ENCODE peak calls at places on chromosomes 1 and 21, in ten cellular contexts. One of them, this sample, is unnamed.

GRCh38 chr1:73778511-73778910 is 419.5 kb downstream of the LRRIQ3 start:
- DNase-seq in A673: no peak
- DNase-seq in tibial artery: no peak
- DNase-seq in lower leg skin: no peak
- DNase-seq in IMR-90: no peak
- DNase-seq in brain microvascular endothelial cell: no peak
- DNase-seq in choroid plexus epithelial cell: no peak
- DNase-seq in HL-60: no peak
- DNase-seq in fibroblast of the aortic adventitia: no peak
- DNase-seq in sigmoid colon: no peak
- DNase-seq in this sample: no peak

GRCh38 chr1:108896160-108897150 is 19.7 kb downstream of the GPSM2 start:
- DNase-seq in sigmoid colon: peak
- DNase-seq in IMR-90: peak
- DNase-seq in choroid plexus epithelial cell: peak
- DNase-seq in HL-60: peak
- DNase-seq in lower leg skin: no peak
- DNase-seq in tibial artery: peak
- DNase-seq in fibroblast of the aortic adventitia: peak
- DNase-seq in A673: no peak
- DNase-seq in brain microvascular endothelial cell: no peak
- DNase-seq in this sample: no peak

GRCh38 chr1:179807691-179808485 is 64.8 kb downstream of the FAM163A start:
- DNase-seq in sigmoid colon: no peak
- DNase-seq in lower leg skin: no peak
- DNase-seq in brain microvascular endothelial cell: peak
- DNase-seq in HL-60: no peak
- DNase-seq in IMR-90: peak
- DNase-seq in fibroblast of the aortic adventitia: peak
- DNase-seq in tibial artery: no peak
- DNase-seq in choroid plexus epithelial cell: peak
- DNase-seq in A673: no peak
- DNase-seq in this sample: no peak

GRCh38 chr1:52842643-52843310 is at the start of gene ZYG11A:
- DNase-seq in A673: peak
- DNase-seq in HL-60: peak
- DNase-seq in brain microvascular endothelial cell: peak
- DNase-seq in tibial artery: no peak
- DNase-seq in IMR-90: peak
- DNase-seq in choroid plexus epithelial cell: peak
- DNase-seq in lower leg skin: no peak
- DNase-seq in sigmoid colon: no peak
- DNase-seq in fibroblast of the aortic adventitia: peak
- DNase-seq in this sample: peak

GRCh38 chr1:177351361-177352108 is 180.8 kb downstream of the BRINP2 start:
- DNase-seq in A673: no peak
- DNase-seq in sigmoid colon: no peak
- DNase-seq in HL-60: peak
- DNase-seq in fibroblast of the aortic adventitia: no peak
- DNase-seq in lower leg skin: no peak
- DNase-seq in choroid plexus epithelial cell: peak
- DNase-seq in brain microvascular endothelial cell: no peak
- DNase-seq in tibial artery: peak
- DNase-seq in IMR-90: no peak
- DNase-seq in this sample: no peak

GRCh38 chr21:38911523-38912354 is 106.0 kb downstream of the ETS2 start:
- DNase-seq in HL-60: no peak
- DNase-seq in brain microvascular endothelial cell: no peak
- DNase-seq in A673: no peak
- DNase-seq in lower leg skin: peak
- DNase-seq in sigmoid colon: no peak
- DNase-seq in choroid plexus epithelial cell: no peak
- DNase-seq in tibial artery: no peak
- DNase-seq in fibroblast of the aortic adventitia: no peak
- DNase-seq in IMR-90: no peak
- DNase-seq in this sample: no peak

GRCh38 chr1:89350298-89350697 is 13.6 kb upstream of the GBP6 start:
- DNase-seq in brain microvascular endothelial cell: no peak
- DNase-seq in sigmoid colon: no peak
- DNase-seq in lower leg skin: no peak
- DNase-seq in A673: no peak
- DNase-seq in HL-60: no peak
- DNase-seq in IMR-90: no peak
- DNase-seq in choroid plexus epithelial cell: no peak
- DNase-seq in tibial artery: no peak
- DNase-seq in fibroblast of the aortic adventitia: no peak
- DNase-seq in this sample: no peak

GRCh38 chr1:228214921-228215662 is 7.2 kb downstream of the OBSCN start:
- DNase-seq in HL-60: no peak
- DNase-seq in fibroblast of the aortic adventitia: no peak
- DNase-seq in A673: no peak
- DNase-seq in sigmoid colon: no peak
- DNase-seq in choroid plexus epithelial cell: no peak
- DNase-seq in lower leg skin: peak
- DNase-seq in IMR-90: no peak
- DNase-seq in brain microvascular endothelial cell: no peak
- DNase-seq in tibial artery: no peak
- DNase-seq in this sample: no peak

GRCh38 chr1:72284398-72285073 is 2.2 kb upstream of the NEGR1 start:
- DNase-seq in tibial artery: peak
- DNase-seq in sigmoid colon: peak
- DNase-seq in fibroblast of the aortic adventitia: peak
- DNase-seq in A673: peak
- DNase-seq in choroid plexus epithelial cell: peak
- DNase-seq in brain microvascular endothelial cell: peak
- DNase-seq in lower leg skin: no peak
- DNase-seq in IMR-90: peak
- DNase-seq in HL-60: peak
- DNase-seq in this sample: peak

GRCh38 chr21:29893687-29894086 is 46.1 kb downstream of the GRIK1 start:
- DNase-seq in fibroblast of the aortic adventitia: no peak
- DNase-seq in lower leg skin: no peak
- DNase-seq in tibial artery: no peak
- DNase-seq in IMR-90: no peak
- DNase-seq in HL-60: no peak
- DNase-seq in brain microvascular endothelial cell: no peak
- DNase-seq in sigmoid colon: no peak
- DNase-seq in A673: no peak
- DNase-seq in choroid plexus epithelial cell: no peak
- DNase-seq in this sample: no peak

GRCh38 chr1:86687595-86687994 is 16.8 kb upstream of the SH3GLB1 start:
- DNase-seq in choroid plexus epithelial cell: peak
- DNase-seq in IMR-90: no peak
- DNase-seq in lower leg skin: no peak
- DNase-seq in fibroblast of the aortic adventitia: peak
- DNase-seq in tibial artery: no peak
- DNase-seq in HL-60: no peak
- DNase-seq in sigmoid colon: no peak
- DNase-seq in brain microvascular endothelial cell: no peak
- DNase-seq in A673: peak
- DNase-seq in this sample: no peak

GRCh38 chr1:35573198-35573775 is at the start of gene TFAP2E:
- DNase-seq in IMR-90: no peak
- DNase-seq in HL-60: no peak
- DNase-seq in choroid plexus epithelial cell: no peak
- DNase-seq in tibial artery: no peak
- DNase-seq in A673: peak
- DNase-seq in lower leg skin: peak
- DNase-seq in brain microvascular endothelial cell: no peak
- DNase-seq in sigmoid colon: no peak
- DNase-seq in fibroblast of the aortic adventitia: no peak
- DNase-seq in this sample: peak

GRCh38 chr1:222443566-222443965 is 104.3 kb downstream of the HHIPL2 start:
- DNase-seq in tibial artery: no peak
- DNase-seq in choroid plexus epithelial cell: no peak
- DNase-seq in fibroblast of the aortic adventitia: no peak
- DNase-seq in brain microvascular endothelial cell: no peak
- DNase-seq in IMR-90: no peak
- DNase-seq in A673: no peak
- DNase-seq in lower leg skin: no peak
- DNase-seq in sigmoid colon: no peak
- DNase-seq in HL-60: no peak
- DNase-seq in this sample: no peak

GRCh38 chr1:11216074-11216473 is 26.9 kb downstream of the ANGPTL7 start:
- DNase-seq in A673: no peak
- DNase-seq in sigmoid colon: no peak
- DNase-seq in tibial artery: no peak
- DNase-seq in fibroblast of the aortic adventitia: no peak
- DNase-seq in IMR-90: no peak
- DNase-seq in lower leg skin: no peak
- DNase-seq in choroid plexus epithelial cell: no peak
- DNase-seq in brain microvascular endothelial cell: no peak
- DNase-seq in HL-60: no peak
- DNase-seq in this sample: no peak

GRCh38 chr1:205247130-205247921 is 19.6 kb downstream of the TMCC2 start:
- DNase-seq in IMR-90: peak
- DNase-seq in HL-60: no peak
- DNase-seq in tibial artery: peak
- DNase-seq in choroid plexus epithelial cell: no peak
- DNase-seq in fibroblast of the aortic adventitia: peak
- DNase-seq in sigmoid colon: no peak
- DNase-seq in lower leg skin: no peak
- DNase-seq in brain microvascular endothelial cell: no peak
- DNase-seq in A673: no peak
- DNase-seq in this sample: no peak

GRCh38 chr1:184476187-184476586 is 89.4 kb downstream of the C1orf21 start:
- DNase-seq in fibroblast of the aortic adventitia: no peak
- DNase-seq in IMR-90: no peak
- DNase-seq in lower leg skin: no peak
- DNase-seq in sigmoid colon: no peak
- DNase-seq in HL-60: no peak
- DNase-seq in choroid plexus epithelial cell: no peak
- DNase-seq in tibial artery: no peak
- DNase-seq in A673: no peak
- DNase-seq in brain microvascular endothelial cell: no peak
- DNase-seq in this sample: no peak

GRCh38 chr1:235069577-235070563 is 58.8 kb downstream of the TOMM20 start:
- DNase-seq in fibroblast of the aortic adventitia: peak
- DNase-seq in sigmoid colon: peak
- DNase-seq in brain microvascular endothelial cell: no peak
- DNase-seq in HL-60: no peak
- DNase-seq in IMR-90: peak
- DNase-seq in lower leg skin: peak
- DNase-seq in A673: no peak
- DNase-seq in choroid plexus epithelial cell: no peak
- DNase-seq in tibial artery: peak
- DNase-seq in this sample: no peak

GRCh38 chr1:48710318-48710717 is 66.4 kb downstream of the BEND5 start:
- DNase-seq in A673: no peak
- DNase-seq in IMR-90: no peak
- DNase-seq in fibroblast of the aortic adventitia: no peak
- DNase-seq in lower leg skin: peak
- DNase-seq in HL-60: no peak
- DNase-seq in brain microvascular endothelial cell: no peak
- DNase-seq in choroid plexus epithelial cell: no peak
- DNase-seq in sigmoid colon: no peak
- DNase-seq in tibial artery: no peak
- DNase-seq in this sample: no peak

GRCh38 chr1:178189814-178190213 is 95.9 kb downstream of the RASAL2 start:
- DNase-seq in sigmoid colon: no peak
- DNase-seq in IMR-90: peak
- DNase-seq in lower leg skin: no peak
- DNase-seq in tibial artery: no peak
- DNase-seq in choroid plexus epithelial cell: peak
- DNase-seq in brain microvascular endothelial cell: peak
- DNase-seq in HL-60: peak
- DNase-seq in A673: peak
- DNase-seq in fibroblast of the aortic adventitia: peak
- DNase-seq in this sample: peak

DNA sequence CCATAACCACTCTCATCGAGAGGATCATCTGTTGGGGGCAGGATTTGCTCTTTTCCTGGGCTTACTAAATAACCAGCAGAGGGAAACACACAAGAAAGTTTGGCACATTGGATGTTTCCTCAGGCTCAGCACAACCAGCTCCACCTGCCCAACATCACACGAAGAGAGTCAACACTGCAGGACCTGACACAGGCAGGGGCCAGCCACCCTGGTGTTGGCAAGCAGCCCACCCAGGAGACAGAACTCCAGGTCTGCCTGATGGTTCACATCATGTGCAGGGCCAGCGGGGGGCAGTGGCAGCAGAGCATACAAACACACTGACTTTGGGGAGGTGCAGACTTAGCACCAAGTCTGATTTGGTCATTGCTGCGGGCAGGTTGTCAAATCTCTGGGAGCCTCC is 182.3 kb upstream of the GALNT2 start:
- DNase-seq in A673: no peak
- DNase-seq in choroid plexus epithelial cell: no peak
- DNase-seq in sigmoid colon: no peak
- DNase-seq in tibial artery: no peak
- DNase-seq in lower leg skin: peak
- DNase-seq in fibroblast of the aortic adventitia: no peak
- DNase-seq in HL-60: no peak
- DNase-seq in IMR-90: no peak
- DNase-seq in brain microvascular endothelial cell: no peak
- DNase-seq in this sample: no peak
- TF ChIP-seq CTCF in A673: peak
- TF ChIP-seq CTCF in choroid plexus epithelial cell: no peak
- TF ChIP-seq CTCF in sigmoid colon: no peak
- TF ChIP-seq CTCF in tibial artery: no peak
- TF ChIP-seq CTCF in lower leg skin: no peak
- TF ChIP-seq CTCF in fibroblast of the aortic adventitia: no peak
- TF ChIP-seq CTCF in HL-60: no peak
- TF ChIP-seq CTCF in IMR-90: no peak
- TF ChIP-seq CTCF in brain microvascular endothelial cell: no peak
- TF ChIP-seq CTCF in this sample: no peak

GRCh38 chr1:208237241-208237640 is 6.9 kb downstream of the PLXNA2 start:
- DNase-seq in tibial artery: no peak
- DNase-seq in A673: no peak
- DNase-seq in choroid plexus epithelial cell: peak
- DNase-seq in fibroblast of the aortic adventitia: no peak
- DNase-seq in sigmoid colon: no peak
- DNase-seq in IMR-90: no peak
- DNase-seq in HL-60: no peak
- DNase-seq in lower leg skin: peak
- DNase-seq in brain microvascular endothelial cell: no peak
- DNase-seq in this sample: no peak
- TF ChIP-seq CTCF in tibial artery: no peak
- TF ChIP-seq CTCF in A673: no peak
- TF ChIP-seq CTCF in choroid plexus epithelial cell: peak
- TF ChIP-seq CTCF in fibroblast of the aortic adventitia: peak
- TF ChIP-seq CTCF in sigmoid colon: no peak
- TF ChIP-seq CTCF in IMR-90: no peak
- TF ChIP-seq CTCF in HL-60: no peak
- TF ChIP-seq CTCF in lower leg skin: no peak
- TF ChIP-seq CTCF in brain microvascular endothelial cell: peak
- TF ChIP-seq CTCF in this sample: no peak

GRCh38 chr1:58783993-58784757 is at the start of gene JUN:
- DNase-seq in A673: peak
- DNase-seq in fibroblast of the aortic adventitia: peak
- DNase-seq in brain microvascular endothelial cell: peak
- DNase-seq in HL-60: peak
- DNase-seq in choroid plexus epithelial cell: peak
- DNase-seq in IMR-90: peak
- DNase-seq in lower leg skin: peak
- DNase-seq in sigmoid colon: peak
- DNase-seq in tibial artery: peak
- DNase-seq in this sample: peak
- TF ChIP-seq CTCF in A673: no peak
- TF ChIP-seq CTCF in fibroblast of the aortic adventitia: peak
- TF ChIP-seq CTCF in brain microvascular endothelial cell: no peak
- TF ChIP-seq CTCF in HL-60: no peak
- TF ChIP-seq CTCF in choroid plexus epithelial cell: no peak
- TF ChIP-seq CTCF in IMR-90: no peak
- TF ChIP-seq CTCF in lower leg skin: no peak
- TF ChIP-seq CTCF in sigmoid colon: no peak
- TF ChIP-seq CTCF in tibial artery: no peak
- TF ChIP-seq CTCF in this sample: no peak

GRCh38 chr1:154325583-154326545 is 539 bp downstream of the ATP8B2 start:
- DNase-seq in choroid plexus epithelial cell: peak
- DNase-seq in lower leg skin: peak
- DNase-seq in tibial artery: peak
- DNase-seq in fibroblast of the aortic adventitia: peak
- DNase-seq in A673: peak
- DNase-seq in IMR-90: peak
- DNase-seq in sigmoid colon: peak
- DNase-seq in HL-60: peak
- DNase-seq in brain microvascular endothelial cell: peak
- DNase-seq in this sample: peak
- TF ChIP-seq CTCF in choroid plexus epithelial cell: peak
- TF ChIP-seq CTCF in lower leg skin: no peak
- TF ChIP-seq CTCF in tibial artery: peak
- TF ChIP-seq CTCF in fibroblast of the aortic adventitia: peak
- TF ChIP-seq CTCF in A673: peak
- TF ChIP-seq CTCF in IMR-90: peak
- TF ChIP-seq CTCF in sigmoid colon: peak
- TF ChIP-seq CTCF in HL-60: no peak
- TF ChIP-seq CTCF in brain microvascular endothelial cell: peak
- TF ChIP-seq CTCF in this sample: peak